ENCODE peak calls at places on chromosome 2, in eight cellular contexts. One of them, this sample, is unnamed.

GRCh38 chr2:198098918-198099317 is 294.5 kb downstream of the PLCL1 start:
- DNase-seq in uterus: no peak
- DNase-seq in ascending aorta: no peak
- DNase-seq in brain microvascular endothelial cell: no peak
- DNase-seq in PC-9: no peak
- DNase-seq in HFF-Myc: no peak
- DNase-seq in epithelial cell of proximal tubule: no peak
- DNase-seq in kidney: no peak
- DNase-seq in this sample: no peak

GRCh38 chr2:230908595-230909191 is 16.3 kb downstream of the GPR55 start:
- DNase-seq in epithelial cell of proximal tubule: peak
- DNase-seq in HFF-Myc: peak
- DNase-seq in kidney: no peak
- DNase-seq in brain microvascular endothelial cell: peak
- DNase-seq in uterus: no peak
- DNase-seq in ascending aorta: peak
- DNase-seq in PC-9: peak
- DNase-seq in this sample: peak

GRCh38 chr2:134120718-134121630 is 132.9 kb upstream of the MGAT5 start:
- DNase-seq in uterus: peak
- DNase-seq in kidney: peak
- DNase-seq in HFF-Myc: no peak
- DNase-seq in brain microvascular endothelial cell: peak
- DNase-seq in ascending aorta: peak
- DNase-seq in epithelial cell of proximal tubule: no peak
- DNase-seq in PC-9: no peak
- DNase-seq in this sample: peak

GRCh38 chr2:16394072-16394985 is 271.3 kb downstream of the CYRIA start:
- DNase-seq in uterus: no peak
- DNase-seq in brain microvascular endothelial cell: no peak
- DNase-seq in kidney: no peak
- DNase-seq in epithelial cell of proximal tubule: no peak
- DNase-seq in ascending aorta: no peak
- DNase-seq in HFF-Myc: no peak
- DNase-seq in PC-9: no peak
- DNase-seq in this sample: no peak

GRCh38 chr2:19369341-19369955 is 11.0 kb upstream of the OSR1 start:
- DNase-seq in ascending aorta: no peak
- DNase-seq in epithelial cell of proximal tubule: no peak
- DNase-seq in uterus: no peak
- DNase-seq in brain microvascular endothelial cell: peak
- DNase-seq in HFF-Myc: no peak
- DNase-seq in PC-9: no peak
- DNase-seq in kidney: no peak
- DNase-seq in this sample: no peak

GRCh38 chr2:129719335-129719734 is 260.1 kb upstream of the RAB6C start:
- DNase-seq in uterus: no peak
- DNase-seq in PC-9: no peak
- DNase-seq in ascending aorta: no peak
- DNase-seq in HFF-Myc: no peak
- DNase-seq in kidney: no peak
- DNase-seq in epithelial cell of proximal tubule: no peak
- DNase-seq in brain microvascular endothelial cell: no peak
- DNase-seq in this sample: no peak

GRCh38 chr2:98763209-98763951 is 32.4 kb upstream of the MGAT4A start:
- DNase-seq in brain microvascular endothelial cell: no peak
- DNase-seq in ascending aorta: no peak
- DNase-seq in PC-9: no peak
- DNase-seq in HFF-Myc: no peak
- DNase-seq in kidney: no peak
- DNase-seq in uterus: no peak
- DNase-seq in epithelial cell of proximal tubule: no peak
- DNase-seq in this sample: no peak

GRCh38 chr2:208466920-208467298 is 60.3 kb downstream of the PTH2R start:
- DNase-seq in PC-9: no peak
- DNase-seq in ascending aorta: no peak
- DNase-seq in kidney: no peak
- DNase-seq in epithelial cell of proximal tubule: no peak
- DNase-seq in HFF-Myc: no peak
- DNase-seq in brain microvascular endothelial cell: peak
- DNase-seq in uterus: no peak
- DNase-seq in this sample: no peak

GRCh38 chr2:51028829-51029228 is 3.1 kb downstream of the NRXN1 start:
- DNase-seq in ascending aorta: no peak
- DNase-seq in uterus: no peak
- DNase-seq in epithelial cell of proximal tubule: no peak
- DNase-seq in brain microvascular endothelial cell: no peak
- DNase-seq in PC-9: no peak
- DNase-seq in kidney: no peak
- DNase-seq in HFF-Myc: no peak
- DNase-seq in this sample: no peak

GRCh38 chr2:129619471-129619870 is 360.0 kb upstream of the RAB6C start:
- DNase-seq in epithelial cell of proximal tubule: no peak
- DNase-seq in uterus: no peak
- DNase-seq in HFF-Myc: no peak
- DNase-seq in brain microvascular endothelial cell: no peak
- DNase-seq in ascending aorta: no peak
- DNase-seq in PC-9: no peak
- DNase-seq in kidney: no peak
- DNase-seq in this sample: no peak

GRCh38 chr2:9824441-9824840 is 18.8 kb upstream of the TAF1B start:
- DNase-seq in PC-9: no peak
- DNase-seq in uterus: no peak
- DNase-seq in ascending aorta: no peak
- DNase-seq in brain microvascular endothelial cell: no peak
- DNase-seq in epithelial cell of proximal tubule: no peak
- DNase-seq in kidney: no peak
- DNase-seq in HFF-Myc: no peak
- DNase-seq in this sample: no peak

DNA sequence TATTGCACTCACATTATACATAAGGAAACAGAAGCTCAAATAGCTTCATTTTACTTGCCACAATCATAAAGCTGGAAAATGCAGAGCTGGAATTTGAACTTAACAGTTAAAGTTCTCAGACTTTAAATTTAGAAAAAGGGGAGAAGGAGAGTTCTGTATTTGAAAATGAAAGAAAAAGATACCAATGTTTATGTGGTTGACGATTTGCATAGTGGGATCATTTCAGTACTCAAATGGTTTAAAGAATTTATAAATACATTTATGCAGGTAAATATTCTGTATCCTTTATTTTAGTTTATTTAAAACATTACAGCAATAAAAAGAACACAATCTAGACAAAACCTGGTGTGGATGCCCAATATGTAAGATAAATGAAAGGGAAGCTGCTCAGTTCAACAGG is 25.5 kb upstream of the STAT4 start:
- DNase-seq in kidney: no peak
- DNase-seq in uterus: no peak
- DNase-seq in PC-9: no peak
- DNase-seq in HFF-Myc: no peak
- DNase-seq in epithelial cell of proximal tubule: no peak
- DNase-seq in ascending aorta: no peak
- DNase-seq in brain microvascular endothelial cell: no peak
- DNase-seq in this sample: no peak
- H3K4me3 ChIP-seq in kidney: no peak
- H3K4me3 ChIP-seq in uterus: no peak
- H3K4me3 ChIP-seq in PC-9: no peak
- H3K4me3 ChIP-seq in HFF-Myc: no peak
- H3K4me3 ChIP-seq in epithelial cell of proximal tubule: no peak
- H3K4me3 ChIP-seq in ascending aorta: no peak
- H3K4me3 ChIP-seq in brain microvascular endothelial cell: no peak
- H3K4me3 ChIP-seq in this sample: no peak

DNA sequence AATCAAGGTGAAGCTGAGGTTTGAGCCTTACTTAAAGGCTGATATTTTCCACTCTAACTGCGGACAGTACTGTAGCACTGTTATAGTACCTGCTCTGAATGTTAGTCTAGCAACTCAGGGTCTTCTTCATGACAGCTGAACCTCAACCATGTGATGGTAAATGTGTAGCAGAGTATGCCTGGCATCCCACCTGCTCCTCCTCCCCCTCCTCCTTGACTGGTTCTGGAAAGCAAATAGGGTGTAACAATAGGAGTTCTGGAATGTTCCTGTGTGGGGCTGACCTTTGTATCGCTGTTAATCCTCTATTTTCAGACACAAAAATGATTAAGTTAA is 447 bp upstream of the CCL20 start:
- DNase-seq in ascending aorta: no peak
- DNase-seq in kidney: no peak
- DNase-seq in HFF-Myc: no peak
- DNase-seq in uterus: no peak
- DNase-seq in epithelial cell of proximal tubule: no peak
- DNase-seq in brain microvascular endothelial cell: no peak
- DNase-seq in PC-9: no peak
- DNase-seq in this sample: no peak
- TF ChIP-seq CTCF in ascending aorta: no peak
- TF ChIP-seq CTCF in kidney: no peak
- TF ChIP-seq CTCF in HFF-Myc: no peak
- TF ChIP-seq CTCF in uterus: no peak
- TF ChIP-seq CTCF in epithelial cell of proximal tubule: no peak
- TF ChIP-seq CTCF in brain microvascular endothelial cell: no peak
- TF ChIP-seq CTCF in PC-9: no peak
- TF ChIP-seq CTCF in this sample: no peak

GRCh38 chr2:37869756-37870155 is 55.3 kb upstream of the RMDN2 start:
- DNase-seq in ascending aorta: no peak
- DNase-seq in PC-9: no peak
- DNase-seq in uterus: no peak
- DNase-seq in HFF-Myc: no peak
- DNase-seq in brain microvascular endothelial cell: no peak
- DNase-seq in kidney: no peak
- DNase-seq in epithelial cell of proximal tubule: peak
- DNase-seq in this sample: no peak

GRCh38 chr2:37867166-37867565 is 57.9 kb upstream of the RMDN2 start:
- DNase-seq in kidney: no peak
- DNase-seq in uterus: no peak
- DNase-seq in HFF-Myc: no peak
- DNase-seq in brain microvascular endothelial cell: no peak
- DNase-seq in ascending aorta: no peak
- DNase-seq in PC-9: no peak
- DNase-seq in epithelial cell of proximal tubule: no peak
- DNase-seq in this sample: no peak

GRCh38 chr2:37871453-37872191 is 53.5 kb upstream of the RMDN2 start:
- DNase-seq in PC-9: peak
- DNase-seq in uterus: no peak
- DNase-seq in ascending aorta: no peak
- DNase-seq in kidney: no peak
- DNase-seq in epithelial cell of proximal tubule: peak
- DNase-seq in HFF-Myc: no peak
- DNase-seq in brain microvascular endothelial cell: peak
- DNase-seq in this sample: peak

GRCh38 chr2:37870829-37871228 is 54.3 kb upstream of the RMDN2 start:
- DNase-seq in ascending aorta: no peak
- DNase-seq in epithelial cell of proximal tubule: no peak
- DNase-seq in brain microvascular endothelial cell: no peak
- DNase-seq in kidney: no peak
- DNase-seq in PC-9: no peak
- DNase-seq in uterus: peak
- DNase-seq in HFF-Myc: no peak
- DNase-seq in this sample: no peak

DNA sequence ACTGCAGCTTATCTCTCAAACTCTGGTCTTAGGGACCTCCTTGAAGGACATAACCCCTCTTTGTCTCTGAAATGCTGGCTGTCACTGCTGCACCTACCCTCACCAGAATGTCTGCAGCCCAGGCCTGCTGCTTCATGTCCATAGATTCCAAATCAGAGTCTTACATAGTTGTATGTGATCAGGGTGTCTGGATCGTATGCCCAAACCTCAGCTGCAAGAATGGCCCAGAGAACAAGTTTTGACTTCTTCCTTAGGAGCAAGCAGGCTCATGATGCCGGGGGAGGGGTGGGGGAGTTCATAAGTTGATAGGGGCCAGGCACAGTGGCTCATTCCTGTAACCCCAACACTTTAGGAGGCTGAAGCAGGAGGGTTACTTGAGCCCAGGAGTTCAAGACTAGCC is 55.8 kb upstream of the RMDN2 start:
- DNase-seq in epithelial cell of proximal tubule: no peak
- DNase-seq in ascending aorta: no peak
- DNase-seq in brain microvascular endothelial cell: no peak
- DNase-seq in kidney: no peak
- DNase-seq in uterus: no peak
- DNase-seq in PC-9: no peak
- DNase-seq in HFF-Myc: no peak
- DNase-seq in this sample: no peak
- H3K4me3 ChIP-seq in epithelial cell of proximal tubule: no peak
- H3K4me3 ChIP-seq in ascending aorta: no peak
- H3K4me3 ChIP-seq in brain microvascular endothelial cell: no peak
- H3K4me3 ChIP-seq in kidney: no peak
- H3K4me3 ChIP-seq in uterus: no peak
- H3K4me3 ChIP-seq in PC-9: no peak
- H3K4me3 ChIP-seq in HFF-Myc: no peak
- H3K4me3 ChIP-seq in this sample: no peak

GRCh38 chr2:13193075-13193474 is 476.3 kb downstream of the TRIB2 start:
- DNase-seq in uterus: no peak
- DNase-seq in epithelial cell of proximal tubule: no peak
- DNase-seq in HFF-Myc: no peak
- DNase-seq in PC-9: peak
- DNase-seq in ascending aorta: no peak
- DNase-seq in kidney: no peak
- DNase-seq in brain microvascular endothelial cell: peak
- DNase-seq in this sample: no peak

GRCh38 chr2:13195270-13195669 is 478.5 kb downstream of the TRIB2 start:
- DNase-seq in HFF-Myc: no peak
- DNase-seq in kidney: no peak
- DNase-seq in epithelial cell of proximal tubule: no peak
- DNase-seq in ascending aorta: no peak
- DNase-seq in brain microvascular endothelial cell: no peak
- DNase-seq in PC-9: no peak
- DNase-seq in uterus: no peak
- DNase-seq in this sample: no peak

DNA sequence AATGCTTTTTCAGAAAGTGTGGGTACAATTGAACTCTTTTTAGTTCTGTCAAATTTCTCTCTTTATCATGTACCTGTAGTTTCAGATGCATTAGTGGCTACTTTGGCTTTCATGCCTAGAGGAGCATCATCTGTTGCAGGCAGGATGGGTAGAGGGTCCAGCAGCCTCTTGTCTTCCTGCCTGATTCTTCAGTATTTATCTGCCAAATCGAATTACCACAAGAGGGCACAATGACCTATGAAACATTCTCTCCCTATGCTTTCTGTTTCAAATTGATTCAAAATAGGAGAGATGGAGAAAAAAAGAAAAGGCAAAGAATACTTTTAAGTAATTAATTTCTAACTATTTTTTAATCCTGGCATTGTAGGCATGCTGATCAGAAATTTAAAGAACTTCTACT is 477.2 kb downstream of the TRIB2 start:
- DNase-seq in uterus: no peak
- DNase-seq in PC-9: no peak
- DNase-seq in HFF-Myc: no peak
- DNase-seq in kidney: no peak
- DNase-seq in ascending aorta: no peak
- DNase-seq in brain microvascular endothelial cell: peak
- DNase-seq in epithelial cell of proximal tubule: no peak
- DNase-seq in this sample: no peak
- TF ChIP-seq CTCF in uterus: no peak
- TF ChIP-seq CTCF in PC-9: peak
- TF ChIP-seq CTCF in HFF-Myc: no peak
- TF ChIP-seq CTCF in kidney: peak
- TF ChIP-seq CTCF in ascending aorta: no peak
- TF ChIP-seq CTCF in brain microvascular endothelial cell: peak
- TF ChIP-seq CTCF in epithelial cell of proximal tubule: peak
- TF ChIP-seq CTCF in this sample: peak